ENCODE peak calls at places on chromosomes 12 and 14, in five cellular contexts. One of them, this sample, is unnamed.
A peak's percentile ranks its signal among the peaks of the same experiment; 100 is the strongest.

GRCh38 chr14:100780646-100781355 is 45.1 kb upstream of the MEG3 start:
- DNase-seq in HCT116: no peak
- DNase-seq in K562: no peak
- DNase-seq in HepG2: no peak
- DNase-seq in GM12878: no peak
- DNase-seq in this sample: no peak

GRCh38 chr14:75383721-75384120 is 44.1 kb upstream of the JDP2 start:
- DNase-seq in GM12878: no peak
- DNase-seq in K562: no peak
- DNase-seq in HepG2: no peak
- DNase-seq in HCT116: no peak
- DNase-seq in this sample: no peak

GRCh38 chr14:43539210-43539609 is 967.9 kb downstream of the FSCB start:
- DNase-seq in K562: no peak
- DNase-seq in HepG2: peak; percentile 50
- DNase-seq in HCT116: peak; percentile 1
- DNase-seq in GM12878: no peak
- DNase-seq in this sample: no peak

GRCh38 chr12:49170924-49171323 is 18.0 kb downstream of the TUBA1A start:
- DNase-seq in HCT116: no peak
- DNase-seq in GM12878: no peak
- DNase-seq in K562: no peak
- DNase-seq in HepG2: no peak
- DNase-seq in this sample: no peak

GRCh38 chr14:97120204-97121120 is 323.3 kb downstream of the VRK1 start:
- DNase-seq in K562: no peak
- DNase-seq in GM12878: peak; percentile 13
- DNase-seq in HepG2: no peak
- DNase-seq in HCT116: no peak
- DNase-seq in this sample: no peak

GRCh38 chr12:110317921-110318320 is 36.9 kb downstream of the ATP2A2 start:
- DNase-seq in HCT116: no peak
- DNase-seq in GM12878: no peak
- DNase-seq in K562: no peak
- DNase-seq in HepG2: no peak
- DNase-seq in this sample: no peak

GRCh38 chr12:52495385-52495784 is 2.3 kb upstream of the KRT6A start:
- DNase-seq in GM12878: no peak
- DNase-seq in HCT116: peak; percentile 27
- DNase-seq in K562: no peak
- DNase-seq in HepG2: no peak
- DNase-seq in this sample: no peak

GRCh38 chr14:95011449-95012020 is 145.8 kb downstream of the DICER1 start:
- DNase-seq in HepG2: no peak
- DNase-seq in GM12878: no peak
- DNase-seq in HCT116: no peak
- DNase-seq in K562: no peak
- DNase-seq in this sample: no peak

GRCh38 chr12:48165089-48166031 is 8.0 kb upstream of the ASB8 start:
- DNase-seq in HCT116: peak; percentile 57
- DNase-seq in K562: peak; percentile 62
- DNase-seq in HepG2: peak; percentile 44
- DNase-seq in GM12878: peak; percentile 45
- DNase-seq in this sample: peak; percentile 67

GRCh38 chr14:91473046-91473445 is 37.1 kb downstream of the PPP4R3A start:
- DNase-seq in HCT116: no peak
- DNase-seq in HepG2: no peak
- DNase-seq in GM12878: no peak
- DNase-seq in K562: no peak
- DNase-seq in this sample: no peak

GRCh38 chr14:91482278-91483023 is 27.7 kb downstream of the PPP4R3A start:
- DNase-seq in K562: no peak
- DNase-seq in HepG2: no peak
- DNase-seq in GM12878: no peak
- DNase-seq in HCT116: no peak
- DNase-seq in this sample: no peak

GRCh38 chr14:91477388-91477787 is 32.7 kb downstream of the PPP4R3A start:
- DNase-seq in GM12878: no peak
- DNase-seq in HCT116: no peak
- DNase-seq in HepG2: no peak
- DNase-seq in K562: no peak
- DNase-seq in this sample: no peak
- H3K79me2 ChIP-seq in GM12878: peaks cover 31% of the 10 kb centered on the region
- H3K79me2 ChIP-seq in HCT116: peaks cover 83% of the 10 kb centered on the region
- H3K79me2 ChIP-seq in HepG2: peaks cover 24% of the 10 kb centered on the region
- H3K79me2 ChIP-seq in K562: peaks cover 44% of the 10 kb centered on the region
- H3K79me2 ChIP-seq in this sample: peaks cover 84% of the 10 kb centered on the region

GRCh38 chr12:53999596-54000104 is 311 bp upstream of the HOXC9 start:
- DNase-seq in GM12878: no peak
- DNase-seq in HCT116: peak; percentile 75
- DNase-seq in K562: peak; percentile 77
- DNase-seq in HepG2: peak; percentile 30
- DNase-seq in this sample: peak; percentile 88
- TF ChIP-seq ZBTB33 in GM12878: no peak
- TF ChIP-seq ZBTB33 in HCT116: no peak
- TF ChIP-seq ZBTB33 in K562: no peak
- TF ChIP-seq ZBTB33 in HepG2: no peak
- TF ChIP-seq ZBTB33 in this sample: no peak

DNA sequence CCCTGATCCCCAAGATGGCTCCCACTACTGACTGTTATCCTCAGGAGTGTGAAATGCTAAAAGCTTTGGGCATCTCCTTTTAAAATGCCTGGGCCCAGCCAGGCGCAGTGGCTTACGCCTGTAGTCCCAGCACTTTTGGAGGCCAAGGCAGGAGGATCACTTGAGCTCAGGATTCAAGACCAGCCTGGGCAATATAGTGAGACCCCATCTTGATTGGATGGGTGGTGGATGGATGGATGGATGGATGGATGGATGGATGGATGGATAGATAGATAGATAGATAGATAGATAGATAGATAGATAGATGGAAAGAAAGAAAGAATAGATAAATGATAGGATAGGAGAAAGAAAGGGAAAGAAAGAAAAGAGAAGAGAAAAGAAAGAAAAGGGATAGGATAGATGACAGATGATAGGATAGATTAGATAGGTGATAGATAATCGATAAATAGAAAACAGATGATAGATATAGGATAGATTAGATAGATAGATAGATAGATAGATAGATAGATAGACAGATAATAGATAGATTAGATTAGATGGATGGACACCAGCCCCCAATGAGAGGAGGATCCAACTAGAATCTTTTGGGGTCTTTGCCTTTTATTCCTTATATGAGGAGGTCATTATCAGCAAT is 9.5 kb downstream of the P2RX4 start:
- DNase-seq in GM12878: no peak
- DNase-seq in K562: no peak
- DNase-seq in HepG2: no peak
- DNase-seq in HCT116: no peak
- DNase-seq in this sample: no peak
- TF ChIP-seq MAX in GM12878: no peak
- TF ChIP-seq MAX in K562: no peak
- TF ChIP-seq MAX in HepG2: no peak
- TF ChIP-seq MAX in HCT116: no peak
- TF ChIP-seq MAX in this sample: no peak

GRCh38 chr12:50806176-50806575 is 36.5 kb upstream of the TMPRSS12 start:
- DNase-seq in HepG2: peak; percentile 5
- DNase-seq in K562: no peak
- DNase-seq in GM12878: no peak
- DNase-seq in HCT116: no peak
- DNase-seq in this sample: no peak

GRCh38 chr12:50799908-50800307 is 36.0 kb downstream of the ATF1 start:
- DNase-seq in HCT116: no peak
- DNase-seq in K562: no peak
- DNase-seq in GM12878: no peak
- DNase-seq in HepG2: no peak
- DNase-seq in this sample: peak; percentile 24

DNA sequence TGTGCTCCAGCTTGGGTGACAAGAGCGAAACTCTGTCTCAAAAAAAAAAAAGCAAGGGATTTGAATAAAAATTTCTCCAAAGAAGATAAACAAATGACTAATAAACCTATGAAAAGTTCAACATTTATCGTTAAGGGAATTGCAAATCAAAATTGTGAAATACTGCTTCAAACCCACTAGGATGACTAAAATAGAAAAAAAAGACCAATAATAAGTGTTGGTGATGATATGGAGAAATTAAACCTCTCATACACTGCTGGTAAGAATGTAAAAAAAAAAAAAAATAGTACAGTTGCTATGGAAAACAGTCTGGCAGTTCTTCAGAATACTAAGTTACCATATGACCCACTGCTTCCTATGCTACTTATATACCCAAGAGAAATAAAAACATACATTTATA is 39.3 kb downstream of the ATF1 start:
- DNase-seq in GM12878: no peak
- DNase-seq in HepG2: no peak
- DNase-seq in K562: no peak
- DNase-seq in HCT116: no peak
- DNase-seq in this sample: no peak
- H3K79me2 ChIP-seq in GM12878: no peaks in the 10 kb centered on the region
- H3K79me2 ChIP-seq in HepG2: no peaks in the 10 kb centered on the region
- H3K79me2 ChIP-seq in K562: no peaks in the 10 kb centered on the region
- H3K79me2 ChIP-seq in HCT116: no peaks in the 10 kb centered on the region
- H3K79me2 ChIP-seq in this sample: no peaks in the 10 kb centered on the region

GRCh38 chr12:50243507-50243906 is 39.8 kb downstream of the LIMA1 start:
- DNase-seq in GM12878: no peak
- DNase-seq in HepG2: no peak
- DNase-seq in HCT116: no peak
- DNase-seq in K562: no peak
- DNase-seq in this sample: no peak

GRCh38 chr12:50248406-50248805 is 34.9 kb downstream of the LIMA1 start:
- DNase-seq in HepG2: no peak
- DNase-seq in HCT116: no peak
- DNase-seq in GM12878: no peak
- DNase-seq in K562: no peak
- DNase-seq in this sample: no peak

GRCh38 chr12:50246873-50247612 is 36.3 kb downstream of the LIMA1 start:
- DNase-seq in HCT116: peak; percentile 99
- DNase-seq in K562: peak; percentile 75
- DNase-seq in HepG2: peak; percentile 59
- DNase-seq in GM12878: peak; percentile 62
- DNase-seq in this sample: no peak

GRCh38 chr12:50248883-50249282 is 34.4 kb downstream of the LIMA1 start:
- DNase-seq in HepG2: no peak
- DNase-seq in HCT116: no peak
- DNase-seq in K562: no peak
- DNase-seq in GM12878: no peak
- DNase-seq in this sample: no peak

GRCh38 chr12:50246159-50246865 is 37.0 kb downstream of the LIMA1 start:
- DNase-seq in GM12878: no peak
- DNase-seq in HCT116: no peak
- DNase-seq in HepG2: no peak
- DNase-seq in K562: no peak
- DNase-seq in this sample: no peak
- TF ChIP-seq ZBTB33 in GM12878: no peak
- TF ChIP-seq ZBTB33 in HCT116: no peak
- TF ChIP-seq ZBTB33 in HepG2: no peak
- TF ChIP-seq ZBTB33 in K562: no peak
- TF ChIP-seq ZBTB33 in this sample: no peak

This sample was measured in SK-N-SH.